ENCODE peak calls at places on chromosome 5, in seven cellular contexts. One of them, this sample, is unnamed.

GRCh38 chr5:174575043-174575442 is 149.3 kb upstream of the MSX2 start:
- DNase-seq in cardiac muscle cell: no peak
- DNase-seq in body of pancreas: no peak
- DNase-seq in A549: no peak
- DNase-seq in right atrium auricular region: no peak
- DNase-seq in stomach: no peak
- DNase-seq in dorsolateral prefrontal cortex: no peak
- DNase-seq in this sample: no peak

GRCh38 chr5:159240301-159240870 is 22.7 kb upstream of the UBLCP1 start:
- DNase-seq in cardiac muscle cell: no peak
- DNase-seq in body of pancreas: no peak
- DNase-seq in A549: peak
- DNase-seq in right atrium auricular region: no peak
- DNase-seq in stomach: no peak
- DNase-seq in dorsolateral prefrontal cortex: no peak
- DNase-seq in this sample: no peak

GRCh38 chr5:134053840-134054338 is 49.1 kb upstream of the VDAC1 start:
- DNase-seq in cardiac muscle cell: peak
- DNase-seq in body of pancreas: no peak
- DNase-seq in A549: no peak
- DNase-seq in right atrium auricular region: no peak
- DNase-seq in stomach: no peak
- DNase-seq in dorsolateral prefrontal cortex: no peak
- DNase-seq in this sample: no peak

GRCh38 chr5:178269499-178269898 is 36.9 kb upstream of the PHYKPL start:
- DNase-seq in cardiac muscle cell: no peak
- DNase-seq in body of pancreas: no peak
- DNase-seq in A549: no peak
- DNase-seq in right atrium auricular region: no peak
- DNase-seq in stomach: no peak
- DNase-seq in dorsolateral prefrontal cortex: no peak
- DNase-seq in this sample: no peak

GRCh38 chr5:180825768-180826525 is 23.3 kb upstream of the MGAT1 start:
- DNase-seq in cardiac muscle cell: peak
- DNase-seq in body of pancreas: peak
- DNase-seq in A549: no peak
- DNase-seq in right atrium auricular region: peak
- DNase-seq in stomach: peak
- DNase-seq in dorsolateral prefrontal cortex: no peak
- DNase-seq in this sample: no peak

GRCh38 chr5:36158144-36158543 is 6.2 kb downstream of the SKP2 start:
- DNase-seq in cardiac muscle cell: no peak
- DNase-seq in body of pancreas: no peak
- DNase-seq in A549: no peak
- DNase-seq in right atrium auricular region: no peak
- DNase-seq in stomach: no peak
- DNase-seq in dorsolateral prefrontal cortex: no peak
- DNase-seq in this sample: no peak

GRCh38 chr5:179373101-179373934 is 28.1 kb upstream of the ADAMTS2 start:
- DNase-seq in cardiac muscle cell: no peak
- DNase-seq in body of pancreas: no peak
- DNase-seq in A549: no peak
- DNase-seq in right atrium auricular region: no peak
- DNase-seq in stomach: no peak
- DNase-seq in dorsolateral prefrontal cortex: no peak
- DNase-seq in this sample: no peak

GRCh38 chr5:170552486-170553122 is 48.8 kb downstream of the KCNIP1 start:
- DNase-seq in cardiac muscle cell: peak
- DNase-seq in body of pancreas: peak
- DNase-seq in A549: no peak
- DNase-seq in right atrium auricular region: peak
- DNase-seq in stomach: peak
- DNase-seq in dorsolateral prefrontal cortex: peak
- DNase-seq in this sample: peak

GRCh38 chr5:168114444-168115017 is 176.9 kb upstream of the WWC1 start:
- DNase-seq in cardiac muscle cell: peak
- DNase-seq in body of pancreas: peak
- DNase-seq in A549: peak
- DNase-seq in right atrium auricular region: no peak
- DNase-seq in stomach: peak
- DNase-seq in dorsolateral prefrontal cortex: no peak
- DNase-seq in this sample: no peak

GRCh38 chr5:175598774-175599173 is 59.1 kb upstream of the HRH2 start:
- DNase-seq in cardiac muscle cell: no peak
- DNase-seq in body of pancreas: no peak
- DNase-seq in A549: no peak
- DNase-seq in right atrium auricular region: no peak
- DNase-seq in stomach: no peak
- DNase-seq in dorsolateral prefrontal cortex: no peak
- DNase-seq in this sample: no peak

GRCh38 chr5:11000517-11001353 is 239.7 kb upstream of the DAP start:
- DNase-seq in cardiac muscle cell: no peak
- DNase-seq in body of pancreas: no peak
- DNase-seq in A549: no peak
- DNase-seq in right atrium auricular region: no peak
- DNase-seq in stomach: no peak
- DNase-seq in dorsolateral prefrontal cortex: no peak
- DNase-seq in this sample: no peak

GRCh38 chr5:132431682-132432081 is 58.9 kb downstream of the IRF1 start:
- DNase-seq in cardiac muscle cell: no peak
- DNase-seq in body of pancreas: no peak
- DNase-seq in A549: no peak
- DNase-seq in right atrium auricular region: no peak
- DNase-seq in stomach: no peak
- DNase-seq in dorsolateral prefrontal cortex: no peak
- DNase-seq in this sample: no peak

GRCh38 chr5:32298056-32298420 is 14.7 kb downstream of the MTMR12 start:
- DNase-seq in cardiac muscle cell: no peak
- DNase-seq in body of pancreas: no peak
- DNase-seq in A549: no peak
- DNase-seq in right atrium auricular region: no peak
- DNase-seq in stomach: no peak
- DNase-seq in dorsolateral prefrontal cortex: no peak
- DNase-seq in this sample: no peak

GRCh38 chr5:177276886-177277285 is 26.6 kb downstream of the RAB24 start:
- DNase-seq in cardiac muscle cell: no peak
- DNase-seq in body of pancreas: no peak
- DNase-seq in A549: no peak
- DNase-seq in right atrium auricular region: no peak
- DNase-seq in stomach: no peak
- DNase-seq in dorsolateral prefrontal cortex: no peak
- DNase-seq in this sample: no peak

DNA sequence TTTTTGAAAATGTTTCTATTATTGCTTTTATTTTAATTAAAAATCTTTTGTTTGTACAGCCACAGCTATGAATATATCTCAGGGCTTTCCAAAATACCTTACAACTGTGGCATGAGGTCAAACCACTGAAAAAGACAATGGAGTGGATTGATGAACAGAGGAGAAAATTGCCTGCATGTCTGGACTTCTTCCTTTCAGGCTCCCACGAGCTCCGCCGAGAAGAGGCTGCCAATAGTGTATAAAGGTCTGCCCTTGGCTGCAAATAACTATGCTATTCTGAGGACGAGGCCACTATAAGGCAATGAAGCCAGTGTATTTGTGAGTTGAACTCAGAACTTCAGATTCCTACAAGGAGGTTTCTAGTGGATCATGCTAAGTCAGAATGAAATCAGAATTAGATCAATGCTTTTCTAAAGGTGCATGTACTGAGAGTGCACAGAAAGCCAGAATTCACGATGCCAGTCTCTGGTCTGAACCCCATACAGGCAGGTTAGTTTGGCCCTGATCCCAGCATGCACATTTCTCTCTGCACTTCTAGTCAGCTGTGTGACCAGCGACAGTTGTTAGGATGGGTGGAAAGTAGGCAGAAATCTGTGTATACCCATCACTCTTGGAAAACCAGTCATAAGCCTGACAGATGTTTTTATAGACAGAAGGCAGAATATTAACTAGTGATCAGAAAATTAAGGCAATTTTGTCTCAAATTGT is 42.7 kb upstream of the PLPP1 start:
- DNase-seq in cardiac muscle cell: peak
- DNase-seq in body of pancreas: peak
- DNase-seq in A549: no peak
- DNase-seq in right atrium auricular region: peak
- DNase-seq in stomach: no peak
- DNase-seq in dorsolateral prefrontal cortex: no peak
- DNase-seq in this sample: no peak
- H3K27ac ChIP-seq in cardiac muscle cell: peak
- H3K27ac ChIP-seq in body of pancreas: no peak
- H3K27ac ChIP-seq in A549: peak
- H3K27ac ChIP-seq in right atrium auricular region: peak
- H3K27ac ChIP-seq in stomach: peak
- H3K27ac ChIP-seq in dorsolateral prefrontal cortex: no peak
- H3K27ac ChIP-seq in this sample: no peak

DNA sequence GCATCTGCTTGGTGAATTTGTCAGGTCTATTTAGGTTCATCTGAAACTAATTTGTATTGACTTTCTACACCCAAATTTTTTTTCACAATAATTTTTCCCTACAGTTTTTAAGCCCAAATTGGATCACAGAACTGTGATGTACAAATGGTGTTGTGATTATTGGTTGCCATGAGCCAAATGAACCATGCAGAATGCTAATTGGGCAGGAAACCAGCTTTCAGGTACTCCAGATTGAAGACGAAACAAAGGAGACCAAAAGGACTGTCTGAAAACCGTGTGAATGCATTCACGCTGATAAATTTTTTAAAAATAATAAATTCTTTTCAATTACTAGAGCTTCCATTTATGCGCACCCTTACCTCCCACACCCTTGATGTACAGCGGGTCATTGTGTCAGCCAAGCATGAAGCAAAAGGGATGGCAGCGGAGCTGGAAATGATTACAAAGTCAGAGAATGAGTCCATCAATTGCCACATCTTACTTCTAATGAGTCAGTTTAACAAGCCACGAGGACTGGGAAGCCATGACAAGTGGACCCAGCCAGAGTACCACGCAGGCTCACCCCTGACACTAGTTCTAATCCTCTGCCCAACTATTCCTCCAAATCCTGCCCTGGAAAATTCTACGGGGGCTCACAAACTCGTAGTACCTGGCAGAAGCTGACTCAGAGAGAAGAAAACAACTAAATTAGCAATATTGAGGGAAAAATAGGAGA is 66.5 kb downstream of the SEMA6A start:
- DNase-seq in cardiac muscle cell: no peak
- DNase-seq in body of pancreas: no peak
- DNase-seq in A549: no peak
- DNase-seq in right atrium auricular region: no peak
- DNase-seq in stomach: no peak
- DNase-seq in dorsolateral prefrontal cortex: no peak
- DNase-seq in this sample: no peak
- TF ChIP-seq CTCF in cardiac muscle cell: no peak
- TF ChIP-seq CTCF in body of pancreas: no peak
- TF ChIP-seq CTCF in A549: no peak
- TF ChIP-seq CTCF in right atrium auricular region: no peak
- TF ChIP-seq CTCF in stomach: no peak
- TF ChIP-seq CTCF in dorsolateral prefrontal cortex: no peak
- TF ChIP-seq CTCF in this sample: no peak

GRCh38 chr5:28408186-28408585 is 1369.8 kb upstream of the CDH9 start:
- DNase-seq in cardiac muscle cell: peak
- DNase-seq in body of pancreas: no peak
- DNase-seq in A549: peak
- DNase-seq in right atrium auricular region: no peak
- DNase-seq in stomach: no peak
- DNase-seq in dorsolateral prefrontal cortex: no peak
- DNase-seq in this sample: no peak
- H3K27ac ChIP-seq in cardiac muscle cell: no peak
- H3K27ac ChIP-seq in body of pancreas: no peak
- H3K27ac ChIP-seq in A549: peak
- H3K27ac ChIP-seq in right atrium auricular region: no peak
- H3K27ac ChIP-seq in stomach: no peak
- H3K27ac ChIP-seq in dorsolateral prefrontal cortex: no peak
- H3K27ac ChIP-seq in this sample: no peak

GRCh38 chr5:122468351-122469111 is 156.5 kb downstream of the SNCAIP start:
- DNase-seq in cardiac muscle cell: no peak
- DNase-seq in body of pancreas: no peak
- DNase-seq in A549: no peak
- DNase-seq in right atrium auricular region: no peak
- DNase-seq in stomach: no peak
- DNase-seq in dorsolateral prefrontal cortex: no peak
- DNase-seq in this sample: no peak
- TF ChIP-seq CTCF in cardiac muscle cell: peak
- TF ChIP-seq CTCF in body of pancreas: no peak
- TF ChIP-seq CTCF in A549: no peak
- TF ChIP-seq CTCF in right atrium auricular region: no peak
- TF ChIP-seq CTCF in stomach: no peak
- TF ChIP-seq CTCF in dorsolateral prefrontal cortex: no peak
- TF ChIP-seq CTCF in this sample: peak

GRCh38 chr5:142307491-142307890 is 17.3 kb downstream of the SPRY4 start:
- DNase-seq in cardiac muscle cell: no peak
- DNase-seq in body of pancreas: no peak
- DNase-seq in A549: no peak
- DNase-seq in right atrium auricular region: no peak
- DNase-seq in stomach: no peak
- DNase-seq in dorsolateral prefrontal cortex: no peak
- DNase-seq in this sample: no peak
- H3K27ac ChIP-seq in cardiac muscle cell: no peak
- H3K27ac ChIP-seq in body of pancreas: no peak
- H3K27ac ChIP-seq in A549: no peak
- H3K27ac ChIP-seq in right atrium auricular region: no peak
- H3K27ac ChIP-seq in stomach: no peak
- H3K27ac ChIP-seq in dorsolateral prefrontal cortex: no peak
- H3K27ac ChIP-seq in this sample: no peak

GRCh38 chr5:61447780-61448495 is 115.9 kb downstream of the ZSWIM6 start:
- DNase-seq in cardiac muscle cell: no peak
- DNase-seq in body of pancreas: no peak
- DNase-seq in A549: no peak
- DNase-seq in right atrium auricular region: no peak
- DNase-seq in stomach: no peak
- DNase-seq in dorsolateral prefrontal cortex: no peak
- DNase-seq in this sample: no peak

GRCh38 chr5:61450170-61450815 is 118.2 kb downstream of the ZSWIM6 start:
- DNase-seq in cardiac muscle cell: peak
- DNase-seq in body of pancreas: peak
- DNase-seq in A549: peak
- DNase-seq in right atrium auricular region: no peak
- DNase-seq in stomach: no peak
- DNase-seq in dorsolateral prefrontal cortex: no peak
- DNase-seq in this sample: peak

GRCh38 chr5:61450880-61451279 is 118.8 kb downstream of the ZSWIM6 start:
- DNase-seq in cardiac muscle cell: peak
- DNase-seq in body of pancreas: peak
- DNase-seq in A549: no peak
- DNase-seq in right atrium auricular region: no peak
- DNase-seq in stomach: no peak
- DNase-seq in dorsolateral prefrontal cortex: no peak
- DNase-seq in this sample: no peak

GRCh38 chr5:61455179-61456006 is 123.3 kb downstream of the ZSWIM6 start:
- DNase-seq in cardiac muscle cell: no peak
- DNase-seq in body of pancreas: no peak
- DNase-seq in A549: no peak
- DNase-seq in right atrium auricular region: no peak
- DNase-seq in stomach: peak
- DNase-seq in dorsolateral prefrontal cortex: no peak
- DNase-seq in this sample: no peak

GRCh38 chr5:61449756-61450155 is 117.7 kb downstream of the ZSWIM6 start:
- DNase-seq in cardiac muscle cell: no peak
- DNase-seq in body of pancreas: no peak
- DNase-seq in A549: no peak
- DNase-seq in right atrium auricular region: no peak
- DNase-seq in stomach: no peak
- DNase-seq in dorsolateral prefrontal cortex: no peak
- DNase-seq in this sample: no peak
- TF ChIP-seq CTCF in cardiac muscle cell: no peak
- TF ChIP-seq CTCF in body of pancreas: no peak
- TF ChIP-seq CTCF in A549: no peak
- TF ChIP-seq CTCF in right atrium auricular region: no peak
- TF ChIP-seq CTCF in stomach: no peak
- TF ChIP-seq CTCF in dorsolateral prefrontal cortex: no peak
- TF ChIP-seq CTCF in this sample: no peak

GRCh38 chr5:9284272-9284671 is 261.6 kb downstream of the SEMA5A start:
- DNase-seq in cardiac muscle cell: no peak
- DNase-seq in body of pancreas: no peak
- DNase-seq in A549: no peak
- DNase-seq in right atrium auricular region: no peak
- DNase-seq in stomach: no peak
- DNase-seq in dorsolateral prefrontal cortex: no peak
- DNase-seq in this sample: no peak
- H3K27ac ChIP-seq in cardiac muscle cell: peak
- H3K27ac ChIP-seq in body of pancreas: no peak
- H3K27ac ChIP-seq in A549: no peak
- H3K27ac ChIP-seq in right atrium auricular region: peak
- H3K27ac ChIP-seq in stomach: peak
- H3K27ac ChIP-seq in dorsolateral prefrontal cortex: peak
- H3K27ac ChIP-seq in this sample: no peak

This sample was measured in AG04450.